ENCODE peak calls at places on chromosome 20, in six cellular contexts. One of them, this sample, is unnamed.
A peak's percentile ranks its signal among the peaks of the same experiment; 100 is the strongest.

GRCh38 chr20:25309395-25310267 is 61.7 kb downstream of the PYGB start:
- DNase-seq in colonic mucosa: peak; percentile 74
- DNase-seq in ovary: peak; percentile 47
- DNase-seq in PC-3: peak; percentile 88
- DNase-seq in heart right ventricle: no peak
- DNase-seq in choroid plexus epithelial cell: peak; percentile 91
- DNase-seq in this sample: no peak

GRCh38 chr20:40868568-40869223 is 159.9 kb upstream of the TOP1 start:
- DNase-seq in PC-3: no peak
- DNase-seq in heart right ventricle: no peak
- DNase-seq in ovary: peak; percentile 62
- DNase-seq in colonic mucosa: no peak
- DNase-seq in choroid plexus epithelial cell: peak; percentile 94
- DNase-seq in this sample: no peak

GRCh38 chr20:2421247-2421646 is 40.5 kb downstream of the TGM6 start:
- DNase-seq in ovary: no peak
- DNase-seq in colonic mucosa: no peak
- DNase-seq in PC-3: peak; percentile 51
- DNase-seq in heart right ventricle: no peak
- DNase-seq in choroid plexus epithelial cell: peak; percentile 5
- DNase-seq in this sample: no peak

GRCh38 chr20:24737212-24737850 is 211.7 kb upstream of the CST7 start:
- DNase-seq in ovary: no peak
- DNase-seq in PC-3: no peak
- DNase-seq in choroid plexus epithelial cell: no peak
- DNase-seq in heart right ventricle: no peak
- DNase-seq in colonic mucosa: no peak
- DNase-seq in this sample: no peak

GRCh38 chr20:32621071-32621913 is 36.2 kb upstream of the NOL4L start:
- DNase-seq in heart right ventricle: no peak
- DNase-seq in PC-3: no peak
- DNase-seq in choroid plexus epithelial cell: no peak
- DNase-seq in ovary: no peak
- DNase-seq in colonic mucosa: no peak
- DNase-seq in this sample: peak; percentile 75

GRCh38 chr20:47428851-47429336 is 72.4 kb upstream of the ZMYND8 start:
- DNase-seq in heart right ventricle: no peak
- DNase-seq in PC-3: no peak
- DNase-seq in choroid plexus epithelial cell: no peak
- DNase-seq in colonic mucosa: no peak
- DNase-seq in ovary: no peak
- DNase-seq in this sample: no peak

GRCh38 chr20:20010639-20011500 is 6.3 kb upstream of the NAA20 start:
- DNase-seq in ovary: no peak
- DNase-seq in PC-3: peak; percentile 77
- DNase-seq in colonic mucosa: no peak
- DNase-seq in heart right ventricle: no peak
- DNase-seq in choroid plexus epithelial cell: peak; percentile 86
- DNase-seq in this sample: no peak

GRCh38 chr20:55667955-55668354 is 337.4 kb downstream of the CBLN4 start:
- DNase-seq in ovary: no peak
- DNase-seq in colonic mucosa: no peak
- DNase-seq in heart right ventricle: no peak
- DNase-seq in choroid plexus epithelial cell: no peak
- DNase-seq in PC-3: no peak
- DNase-seq in this sample: no peak

GRCh38 chr20:44702776-44703175 is 12.4 kb upstream of the CCN5 start:
- DNase-seq in colonic mucosa: peak; percentile 63
- DNase-seq in heart right ventricle: peak; percentile 89
- DNase-seq in PC-3: no peak
- DNase-seq in ovary: peak; percentile 97
- DNase-seq in choroid plexus epithelial cell: peak; percentile 98
- DNase-seq in this sample: peak; percentile 76

GRCh38 chr20:2756056-2756611 is 44.3 kb downstream of the CPXM1 start:
- DNase-seq in PC-3: peak; percentile 71
- DNase-seq in choroid plexus epithelial cell: peak; percentile 69
- DNase-seq in ovary: no peak
- DNase-seq in colonic mucosa: no peak
- DNase-seq in heart right ventricle: no peak
- DNase-seq in this sample: peak; percentile 62

GRCh38 chr20:44856847-44857448 is 28.6 kb upstream of the YWHAB start:
- DNase-seq in colonic mucosa: no peak
- DNase-seq in ovary: no peak
- DNase-seq in PC-3: peak; percentile 36
- DNase-seq in heart right ventricle: no peak
- DNase-seq in choroid plexus epithelial cell: no peak
- DNase-seq in this sample: no peak

GRCh38 chr20:58146761-58147160 is 81.7 kb downstream of the ANKRD60 start:
- DNase-seq in ovary: no peak
- DNase-seq in choroid plexus epithelial cell: no peak
- DNase-seq in colonic mucosa: no peak
- DNase-seq in PC-3: no peak
- DNase-seq in heart right ventricle: no peak
- DNase-seq in this sample: no peak

GRCh38 chr20:49375170-49375569 is 97.3 kb upstream of the ZNFX1 start:
- DNase-seq in colonic mucosa: no peak
- DNase-seq in choroid plexus epithelial cell: no peak
- DNase-seq in ovary: no peak
- DNase-seq in heart right ventricle: no peak
- DNase-seq in PC-3: no peak
- DNase-seq in this sample: no peak

GRCh38 chr20:57878803-57879424 is 169.1 kb upstream of the PMEPA1 start:
- DNase-seq in PC-3: no peak
- DNase-seq in heart right ventricle: no peak
- DNase-seq in colonic mucosa: no peak
- DNase-seq in choroid plexus epithelial cell: no peak
- DNase-seq in ovary: no peak
- DNase-seq in this sample: no peak

GRCh38 chr20:52103911-52104545 is 87.6 kb downstream of the ZFP64 start:
- DNase-seq in heart right ventricle: no peak
- DNase-seq in PC-3: no peak
- DNase-seq in choroid plexus epithelial cell: peak; percentile 25
- DNase-seq in colonic mucosa: no peak
- DNase-seq in ovary: no peak
- DNase-seq in this sample: peak; percentile 47

GRCh38 chr20:16327606-16328005 is 245.6 kb downstream of the KIF16B start:
- DNase-seq in PC-3: no peak
- DNase-seq in choroid plexus epithelial cell: no peak
- DNase-seq in colonic mucosa: no peak
- DNase-seq in ovary: no peak
- DNase-seq in heart right ventricle: no peak
- DNase-seq in this sample: no peak

GRCh38 chr20:10609726-10610125 is 64.1 kb downstream of the JAG1 start:
- DNase-seq in colonic mucosa: no peak
- DNase-seq in heart right ventricle: no peak
- DNase-seq in ovary: no peak
- DNase-seq in PC-3: no peak
- DNase-seq in choroid plexus epithelial cell: peak; percentile 45
- DNase-seq in this sample: no peak

GRCh38 chr20:20207291-20207690 is 155.0 kb downstream of the CFAP61 start:
- DNase-seq in ovary: no peak
- DNase-seq in choroid plexus epithelial cell: no peak
- DNase-seq in PC-3: no peak
- DNase-seq in colonic mucosa: no peak
- DNase-seq in heart right ventricle: no peak
- DNase-seq in this sample: no peak

GRCh38 chr20:10119336-10119735 is 84.5 kb downstream of the ANKEF1 start:
- DNase-seq in colonic mucosa: no peak
- DNase-seq in PC-3: no peak
- DNase-seq in ovary: no peak
- DNase-seq in heart right ventricle: no peak
- DNase-seq in choroid plexus epithelial cell: no peak
- DNase-seq in this sample: no peak

GRCh38 chr20:57397004-57397692 is 6.0 kb downstream of the RBM38 start:
- DNase-seq in ovary: no peak
- DNase-seq in heart right ventricle: no peak
- DNase-seq in colonic mucosa: no peak
- DNase-seq in PC-3: no peak
- DNase-seq in choroid plexus epithelial cell: no peak
- DNase-seq in this sample: peak; percentile 48

GRCh38 chr20:34953960-34954359 is 1.6 kb downstream of the GSS start:
- DNase-seq in choroid plexus epithelial cell: no peak
- DNase-seq in ovary: no peak
- DNase-seq in PC-3: no peak
- DNase-seq in colonic mucosa: no peak
- DNase-seq in heart right ventricle: no peak
- DNase-seq in this sample: no peak

GRCh38 chr20:38986663-38987062 is 24.5 kb downstream of the DHX35 start:
- DNase-seq in PC-3: no peak
- DNase-seq in choroid plexus epithelial cell: peak; percentile 31
- DNase-seq in heart right ventricle: peak; percentile 10
- DNase-seq in ovary: no peak
- DNase-seq in colonic mucosa: no peak
- DNase-seq in this sample: no peak

GRCh38 chr20:10806539-10806938 is 132.7 kb upstream of the JAG1 start:
- DNase-seq in colonic mucosa: no peak
- DNase-seq in ovary: no peak
- DNase-seq in heart right ventricle: no peak
- DNase-seq in PC-3: no peak
- DNase-seq in choroid plexus epithelial cell: no peak
- DNase-seq in this sample: no peak

GRCh38 chr20:5207138-5207537 is 80.3 kb downstream of the CDS2 start:
- DNase-seq in colonic mucosa: no peak
- DNase-seq in heart right ventricle: no peak
- DNase-seq in choroid plexus epithelial cell: no peak
- DNase-seq in PC-3: no peak
- DNase-seq in ovary: no peak
- DNase-seq in this sample: no peak

GRCh38 chr20:1313236-1313964 is 15.5 kb downstream of the SDCBP2 start:
- DNase-seq in colonic mucosa: peak; percentile 78
- DNase-seq in heart right ventricle: peak; percentile 79
- DNase-seq in PC-3: peak; percentile 83
- DNase-seq in choroid plexus epithelial cell: peak; percentile 71
- DNase-seq in ovary: peak; percentile 79
- DNase-seq in this sample: peak; percentile 85

GRCh38 chr20:39049684-39050554 is 87.8 kb downstream of the DHX35 start:
- DNase-seq in colonic mucosa: peak; percentile 82
- DNase-seq in PC-3: peak; percentile 80
- DNase-seq in heart right ventricle: peak; percentile 85
- DNase-seq in ovary: peak; percentile 63
- DNase-seq in choroid plexus epithelial cell: peak; percentile 66
- DNase-seq in this sample: peak; percentile 90

GRCh38 chr20:50260480-50261221 is 70.0 kb downstream of the CEBPB start:
- DNase-seq in colonic mucosa: no peak
- DNase-seq in PC-3: no peak
- DNase-seq in ovary: no peak
- DNase-seq in choroid plexus epithelial cell: no peak
- DNase-seq in heart right ventricle: no peak
- DNase-seq in this sample: no peak

GRCh38 chr20:19935842-19936241 is 81.3 kb upstream of the NAA20 start:
- DNase-seq in PC-3: peak; percentile 76
- DNase-seq in ovary: no peak
- DNase-seq in choroid plexus epithelial cell: no peak
- DNase-seq in heart right ventricle: no peak
- DNase-seq in colonic mucosa: peak; percentile 82
- DNase-seq in this sample: no peak

GRCh38 chr20:7452890-7453289 is 487.4 kb downstream of the HAO1 start:
- DNase-seq in choroid plexus epithelial cell: no peak
- DNase-seq in colonic mucosa: no peak
- DNase-seq in heart right ventricle: no peak
- DNase-seq in ovary: no peak
- DNase-seq in PC-3: no peak
- DNase-seq in this sample: no peak

GRCh38 chr20:7454047-7454446 is 486.2 kb downstream of the HAO1 start:
- DNase-seq in ovary: no peak
- DNase-seq in heart right ventricle: no peak
- DNase-seq in PC-3: no peak
- DNase-seq in colonic mucosa: no peak
- DNase-seq in choroid plexus epithelial cell: no peak
- DNase-seq in this sample: no peak

DNA sequence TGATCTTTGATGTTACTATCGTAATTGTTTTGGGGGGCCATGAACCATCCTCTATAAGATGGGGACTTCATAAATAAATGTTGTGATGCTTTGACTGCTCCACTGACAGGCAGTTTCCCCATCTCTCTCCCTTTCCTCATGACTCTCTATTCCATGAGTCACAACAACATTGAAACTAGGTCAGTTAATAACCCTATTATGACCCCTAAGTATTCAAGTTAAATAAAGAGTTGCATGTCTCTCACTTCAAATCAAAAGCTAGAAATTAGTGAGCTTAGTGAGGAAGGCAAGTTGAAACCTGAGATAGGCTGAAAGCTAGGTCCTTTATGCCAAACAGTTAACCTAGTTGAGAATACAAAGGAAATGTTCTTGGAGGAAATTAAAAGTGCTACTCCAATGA is 491.0 kb downstream of the HAO1 start:
- DNase-seq in choroid plexus epithelial cell: peak; percentile 18
- DNase-seq in ovary: no peak
- DNase-seq in heart right ventricle: no peak
- DNase-seq in colonic mucosa: no peak
- DNase-seq in PC-3: no peak
- DNase-seq in this sample: no peak
- TF ChIP-seq CTCF in choroid plexus epithelial cell: no peak
- TF ChIP-seq CTCF in ovary: no peak
- TF ChIP-seq CTCF in heart right ventricle: no peak
- TF ChIP-seq CTCF in colonic mucosa: no peak
- TF ChIP-seq CTCF in PC-3: no peak
- TF ChIP-seq CTCF in this sample: no peak

DNA sequence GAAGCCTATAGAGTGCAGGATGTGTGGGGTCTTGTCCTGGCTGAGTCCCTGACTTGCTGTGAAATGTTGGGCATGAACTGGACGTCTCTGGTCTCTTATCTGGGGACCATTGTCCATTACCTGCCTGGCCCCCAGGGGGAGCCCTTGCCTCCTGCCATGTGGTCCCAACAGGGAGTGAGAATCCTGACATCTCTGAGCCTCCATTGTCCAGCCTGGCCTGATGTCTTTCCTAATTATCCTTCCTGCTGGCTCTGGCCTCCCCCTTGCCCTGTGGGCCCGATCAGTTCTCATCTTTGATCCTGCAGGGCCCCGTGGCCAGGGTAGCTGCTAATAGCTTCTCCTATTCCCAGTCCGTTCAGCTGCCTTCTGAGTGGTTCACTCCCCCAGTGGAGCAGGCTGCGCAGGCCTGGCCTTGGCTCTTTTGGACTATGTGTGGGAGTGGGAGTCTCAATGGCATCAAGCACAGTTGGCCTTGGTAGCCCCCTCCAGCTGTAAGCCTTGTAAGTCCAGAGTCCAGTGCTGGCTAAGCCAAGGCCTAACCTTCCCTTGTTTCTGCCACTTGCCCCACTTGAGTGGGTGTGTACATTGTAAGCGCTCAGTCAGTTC is 77.9 kb upstream of the RALY start:
- DNase-seq in ovary: peak; percentile 28
- DNase-seq in heart right ventricle: peak; percentile 30
- DNase-seq in PC-3: peak; percentile 51
- DNase-seq in colonic mucosa: peak; percentile 59
- DNase-seq in choroid plexus epithelial cell: no peak
- DNase-seq in this sample: peak; percentile 72
- TF ChIP-seq CTCF in ovary: no peak
- TF ChIP-seq CTCF in heart right ventricle: peak; percentile 44
- TF ChIP-seq CTCF in PC-3: peak; percentile 74
- TF ChIP-seq CTCF in colonic mucosa: peak; percentile 69
- TF ChIP-seq CTCF in choroid plexus epithelial cell: peak; percentile 66
- TF ChIP-seq CTCF in this sample: peak; percentile 46

GRCh38 chr20:18066421-18067333 is 9.0 kb upstream of the OVOL2 start:
- DNase-seq in choroid plexus epithelial cell: peak; percentile 18
- DNase-seq in colonic mucosa: no peak
- DNase-seq in PC-3: peak; percentile 58
- DNase-seq in heart right ventricle: no peak
- DNase-seq in ovary: no peak
- DNase-seq in this sample: no peak
- TF ChIP-seq CTCF in choroid plexus epithelial cell: peak; percentile 22
- TF ChIP-seq CTCF in colonic mucosa: no peak
- TF ChIP-seq CTCF in PC-3: peak; percentile 51
- TF ChIP-seq CTCF in heart right ventricle: no peak
- TF ChIP-seq CTCF in ovary: no peak
- TF ChIP-seq CTCF in this sample: no peak

GRCh38 chr20:22492497-22492896 is 91.9 kb downstream of the FOXA2 start:
- DNase-seq in ovary: no peak
- DNase-seq in colonic mucosa: no peak
- DNase-seq in PC-3: peak; percentile 38
- DNase-seq in choroid plexus epithelial cell: no peak
- DNase-seq in heart right ventricle: no peak
- DNase-seq in this sample: no peak
- TF ChIP-seq CTCF in ovary: no peak
- TF ChIP-seq CTCF in colonic mucosa: no peak
- TF ChIP-seq CTCF in PC-3: peak; percentile 31
- TF ChIP-seq CTCF in choroid plexus epithelial cell: no peak
- TF ChIP-seq CTCF in heart right ventricle: no peak
- TF ChIP-seq CTCF in this sample: no peak